ENCODE peak calls at places on chromosomes 12 and 14, in eight cellular contexts. M is HepG2; I is cardiac fibroblast; E is CD8-positive, alpha-beta T cell; O is aorta; H is CD8-positive, alpha-beta memory T cell; D is left lung; V is left ventricle myocardium inferior. Z is an unnamed sample.

GRCh38 chr12:130078852-130079251 is 83.4 kb upstream of the FZD10 start:
- DNase-seq in M (no peak), I (no peak), E (no peak), O (no peak), H (no peak), D (no peak), V (no peak), Z (no peak)

GRCh38 chr12:104667139-104667538 is 210.4 kb downstream of the CHST11 start:
- DNase-seq in M (no peak), I (peak; percentile 21), E (no peak), O (no peak), H (no peak), D (no peak), V (no peak), Z (no peak)

GRCh38 chr12:95674631-95675030 is 115.9 kb downstream of the NTN4 start:
- DNase-seq in M (peak; percentile 15), I (peak; percentile 78), E (no peak), O (no peak), H (no peak), D (no peak), V (no peak), Z (peak; percentile 18)

GRCh38 chr14:104776961-104777807 is 18.4 kb downstream of the AKT1 start:
- DNase-seq in M (no peak), I (no peak), E (no peak), O (no peak), H (no peak), D (peak; percentile 52), V (no peak), Z (no peak)

GRCh38 chr12:106870116-106870515 is 85.6 kb upstream of the TMEM263 start:
- DNase-seq in M (no peak), I (no peak), E (no peak), O (no peak), H (no peak), D (no peak), V (no peak), Z (no peak)

GRCh38 chr14:29668201-29668600 is 259.4 kb downstream of the PRKD1 start:
- DNase-seq in M (no peak), I (no peak), E (no peak), O (no peak), H (no peak), D (no peak), V (no peak), Z (no peak)

GRCh38 chr12:3341594-3341993 is 149.4 kb upstream of the PRMT8 start:
- DNase-seq in M (no peak), I (no peak), E (no peak), O (no peak), H (no peak), D (no peak), V (no peak), Z (no peak)

GRCh38 chr12:86193931-86194330 is 62.3 kb downstream of the MGAT4C start:
- DNase-seq in M (no peak), I (peak; percentile 0), E (no peak), O (no peak), H (no peak), D (no peak), V (no peak), Z (peak; percentile 49)

GRCh38 chr12:125161712-125162023 is 96.4 kb downstream of the AACS start:
- DNase-seq in M (no peak), I (no peak), E (no peak), O (no peak), H (no peak), D (no peak), V (no peak), Z (no peak)

GRCh38 chr14:91228112-91229004 is 16.1 kb downstream of the GPR68 start:
- DNase-seq in M (no peak), I (peak; percentile 74), E (peak; percentile 36), O (no peak), H (peak; percentile 78), D (no peak), V (no peak), Z (peak; percentile 74)

GRCh38 chr14:70489579-70490175 is 37.7 kb downstream of the ADAM21 start:
- DNase-seq in M (no peak), I (no peak), E (no peak), O (no peak), H (no peak), D (no peak), V (no peak), Z (no peak)

GRCh38 chr12:19373569-19373968 is 65.7 kb upstream of the AEBP2 start:
- DNase-seq in M (no peak), I (peak; percentile 10), E (no peak), O (no peak), H (no peak), D (no peak), V (no peak), Z (no peak)

DNA sequence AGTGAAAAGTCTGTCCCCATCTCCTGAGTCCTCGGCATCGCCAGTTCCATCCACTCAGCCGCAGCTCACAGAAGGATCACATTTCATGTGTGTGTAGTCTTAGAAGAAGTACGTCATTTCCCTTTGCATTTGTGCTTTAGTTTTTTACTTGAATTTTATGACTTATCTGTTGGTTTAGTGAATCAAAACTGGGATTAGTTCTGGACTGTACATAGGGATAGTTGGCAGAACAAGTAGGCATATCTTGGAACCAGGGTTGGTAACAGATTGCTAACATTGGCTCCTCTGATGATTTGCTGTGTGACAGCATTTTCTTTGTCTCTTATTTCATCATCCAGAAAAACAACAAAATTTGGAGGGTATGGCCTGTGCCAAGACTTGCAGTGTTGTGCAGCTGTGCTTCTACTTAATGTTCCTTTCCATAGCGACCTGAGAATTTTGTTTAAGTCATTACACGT is 69.6 kb upstream of the AEBP2 start:
- DNase-seq in M (no peak), I (peak; percentile 17), E (no peak), O (no peak), H (no peak), D (no peak), V (no peak), Z (peak; percentile 54)
- H3K4me3 ChIP-seq in M (no peak overlapping the region), I (no peak overlapping the region), E (no peak overlapping the region), O (no peak overlapping the region), H (no peak overlapping the region), D (no peak overlapping the region), V (no peak overlapping the region), Z (no peak overlapping the region)

GRCh38 chr14:68786491-68787234 is 6.2 kb downstream of the ZFP36L1 start:
- DNase-seq in M (no peak), I (peak; percentile 92), E (no peak), O (no peak), H (no peak), D (no peak), V (no peak), Z (peak; percentile 69)
- H3K4me3 ChIP-seq in M (no peak overlapping the region), I (no peak overlapping the region), E (peak overlapping the region; percentile 9), O (no peak overlapping the region), H (peak overlapping the region; percentile 46), D (no peak overlapping the region), V (peak overlapping the region; percentile 96), Z (no peak overlapping the region)

GRCh38 chr14:32808574-32809098 is 130.0 kb upstream of the NPAS3 start:
- DNase-seq in M (no peak), I (peak; percentile 69), E (no peak), O (no peak), H (no peak), D (no peak), V (no peak), Z (peak; percentile 76)
- H3K4me3 ChIP-seq in M (no peak overlapping the region), I (no peak overlapping the region), E (no peak overlapping the region), O (peak overlapping the region; percentile 59), H (no peak overlapping the region), D (no peak overlapping the region), V (peak overlapping the region; percentile 40), Z (no peak overlapping the region)

GRCh38 chr14:99972748-99973466 is 92.3 kb upstream of the EVL start:
- DNase-seq in M (no peak), I (peak; percentile 28), E (no peak), O (no peak), H (no peak), D (no peak), V (no peak), Z (no peak)
- H3K4me3 ChIP-seq in M (peak overlapping the region; percentile 92), I (peak overlapping the region; percentile 98), E (peak overlapping the region; percentile 61), O (no peak overlapping the region), H (peak overlapping the region; percentile 67), D (peak overlapping the region; percentile 67), V (peak overlapping the region; percentile 88), Z (peak overlapping the region; percentile 80)

DNA sequence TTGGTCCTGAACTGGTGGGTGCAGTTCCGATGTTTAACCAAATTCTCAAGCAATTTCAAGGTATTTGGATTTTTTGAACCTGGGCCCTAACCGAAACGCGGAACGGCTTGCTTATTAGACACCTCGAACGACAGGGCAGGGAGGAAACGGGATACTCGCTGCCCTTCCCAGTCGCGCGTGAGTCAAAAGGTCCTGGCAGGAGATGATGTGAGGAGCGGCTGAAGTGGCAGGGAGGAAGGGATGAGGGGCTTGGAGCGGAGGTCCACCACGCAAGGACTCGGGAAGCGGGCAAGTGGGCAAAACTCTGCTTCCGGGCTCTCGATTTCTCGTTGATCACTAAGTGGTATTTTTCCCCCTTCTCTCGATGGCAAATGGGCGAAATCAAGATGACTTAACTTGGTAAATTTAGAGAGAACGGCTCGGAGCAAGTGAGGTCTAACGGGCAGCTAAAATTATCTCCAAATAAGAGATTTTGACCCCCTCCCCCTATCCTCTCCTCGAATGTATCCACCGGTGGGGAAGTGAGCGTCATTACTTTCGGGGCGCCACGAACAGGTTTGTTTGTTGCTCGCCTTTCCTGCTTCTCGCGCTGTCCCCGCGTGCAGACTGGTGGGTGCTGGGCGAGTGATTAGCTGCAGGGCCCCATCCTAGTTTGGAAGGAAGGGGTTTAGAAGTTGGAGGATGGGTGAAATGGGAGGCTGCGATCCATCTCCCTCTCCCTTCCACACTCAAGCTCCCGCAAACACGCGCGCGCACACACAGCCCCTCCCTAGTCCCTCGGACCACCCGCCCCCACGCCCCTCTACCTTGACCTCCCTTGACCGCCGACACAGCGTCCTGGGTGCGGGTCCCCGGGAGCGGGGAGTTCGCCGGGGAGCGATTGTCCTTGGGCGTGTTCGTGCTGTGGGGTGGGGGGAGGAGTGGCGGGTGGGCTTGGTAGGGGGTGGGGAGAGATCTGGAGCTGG is 987 bp upstream of the NTF3 start:
- DNase-seq in M (no peak), I (no peak), E (no peak), O (peak; percentile 80), H (no peak), D (no peak), V (no peak), Z (no peak)
- H3K4me3 ChIP-seq in M (no peak overlapping the region), I (no peak overlapping the region), E (no peak overlapping the region), O (peak overlapping the region; percentile 89), H (no peak overlapping the region), D (no peak overlapping the region), V (peak overlapping the region; percentile 69), Z (peak overlapping the region; percentile 23)

DNA sequence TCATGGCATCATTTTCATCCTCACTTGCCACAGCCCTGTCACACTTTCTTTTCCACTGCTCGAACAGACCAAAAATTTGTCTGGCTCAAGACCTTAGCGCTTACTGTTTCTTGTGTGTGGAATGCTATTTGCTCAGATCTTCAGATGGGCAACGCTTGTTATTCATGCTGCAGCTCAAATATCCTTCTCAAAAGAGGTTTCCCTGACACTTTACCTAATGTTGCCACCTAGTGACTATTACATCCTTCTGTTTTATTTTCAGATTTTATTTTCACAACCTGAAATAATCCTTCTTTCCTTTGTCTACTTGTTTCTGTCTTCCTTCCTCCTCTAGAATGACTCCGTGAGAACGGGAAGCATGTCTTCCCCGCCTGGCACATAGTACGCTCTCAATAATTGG is 5.6 kb downstream of the FBXO33 start:
- DNase-seq in M (peak; percentile 56), I (peak; percentile 71), E (no peak), O (no peak), H (no peak), D (no peak), V (no peak), Z (peak; percentile 73)
- H3K4me3 ChIP-seq in M (no peak overlapping the region), I (no peak overlapping the region), E (no peak overlapping the region), O (no peak overlapping the region), H (no peak overlapping the region), D (no peak overlapping the region), V (no peak overlapping the region), Z (no peak overlapping the region)

Z was measured in astrocyte of the spinal cord.